ENCODE peak calls at places on chromosomes 3 and 15, in ten cellular contexts. E is psoas muscle, R is neural crest cell, W is A549, N is upper lobe of right lung, K is HFF-Myc, U is left ventricle myocardium inferior, A is H9, D is glutamatergic neuron, L is transverse colon. Z is an unnamed sample.

GRCh38 chr15:57634290-57634689 is 42.6 kb downstream of the MYZAP start:
- DNase-seq in L (no peak), A (no peak), D (no peak), U (no peak), N (no peak), W (no peak), R (no peak), K (no peak), E (no peak), Z (no peak)

GRCh38 chr3:102163039-102163817 is 271.6 kb upstream of the ZPLD1 start:
- DNase-seq in D (no peak), U (peak; percentile 31), L (no peak), E (peak; percentile 43), K (no peak), A (no peak), R (no peak), N (no peak), W (peak; percentile 30), Z (peak; percentile 67)

GRCh38 chr3:47313341-47314055 is 30.8 kb downstream of the KLHL18 start:
- DNase-seq in U (no peak), A (no peak), N (no peak), L (no peak), K (no peak), W (no peak), D (no peak), R (no peak), E (no peak), Z (no peak)

GRCh38 chr3:173025941-173026340 is 115.1 kb downstream of the SPATA16 start:
- DNase-seq in U (no peak), N (no peak), A (no peak), W (no peak), K (no peak), R (no peak), D (no peak), L (no peak), E (no peak), Z (no peak)

GRCh38 chr3:99418709-99419108 is 219.7 kb upstream of the COL8A1 start:
- DNase-seq in R (no peak), W (no peak), K (no peak), U (no peak), L (no peak), A (no peak), D (no peak), N (no peak), E (no peak), Z (no peak)

GRCh38 chr3:136577791-136578190 is 174.4 kb downstream of the STAG1 start:
- DNase-seq in E (no peak), L (no peak), R (no peak), A (no peak), D (no peak), W (no peak), N (no peak), K (no peak), U (no peak), Z (no peak)

GRCh38 chr3:29683306-29683993 is 402.6 kb downstream of the RBMS3 start:
- DNase-seq in R (no peak), W (peak; percentile 33), N (no peak), K (no peak), E (no peak), U (no peak), L (no peak), D (no peak), A (no peak), Z (peak; percentile 64)

GRCh38 chr3:13552855-13553652 is 4.1 kb downstream of the FBLN2 start:
- DNase-seq in W (no peak), D (no peak), K (no peak), E (no peak), N (no peak), L (no peak), U (no peak), A (no peak), R (no peak), Z (peak; percentile 10)

GRCh38 chr3:12830785-12831581 is 10.4 kb downstream of the RPL32 start:
- DNase-seq in R (no peak), K (no peak), A (no peak), D (no peak), E (no peak), W (no peak), N (peak; percentile 40), U (no peak), L (no peak), Z (peak; percentile 21)

GRCh38 chr15:74326759-74327158 is 40.7 kb downstream of the CYP11A1 start:
- DNase-seq in W (no peak), A (no peak), K (no peak), N (no peak), U (no peak), R (no peak), D (no peak), E (no peak), L (no peak), Z (no peak)

GRCh38 chr3:188153498-188153948 is 434 bp upstream of the LPP start:
- DNase-seq in U (peak; percentile 78), L (peak; percentile 83), E (peak; percentile 81), D (peak; percentile 67), W (peak; percentile 84), R (peak; percentile 63), N (peak; percentile 92), K (peak; percentile 81), A (peak; percentile 94), Z (peak; percentile 93)

GRCh38 chr3:70308760-70309159 is 3.7 kb downstream of the MDFIC2 start:
- DNase-seq in A (peak; percentile 43), E (no peak), D (no peak), N (no peak), R (no peak), K (no peak), U (no peak), L (no peak), W (no peak), Z (peak; percentile 14)

GRCh38 chr3:68973635-68974034 is 39.8 kb downstream of the EOGT start:
- DNase-seq in L (no peak), U (no peak), N (no peak), R (no peak), K (no peak), A (peak; percentile 33), E (no peak), W (no peak), D (peak; percentile 17), Z (no peak)

GRCh38 chr15:52171386-52171785 is 19.8 kb downstream of the GNB5 start:
- DNase-seq in W (no peak), K (no peak), E (no peak), R (no peak), D (no peak), A (no peak), L (no peak), U (no peak), N (no peak), Z (no peak)

GRCh38 chr15:34719883-34720148 is 35.0 kb downstream of the GJD2 start:
- DNase-seq in N (no peak), K (no peak), L (no peak), D (no peak), E (no peak), A (no peak), R (no peak), W (no peak), U (no peak), Z (no peak)

GRCh38 chr3:43906847-43907507 is 216.2 kb downstream of the ABHD5 start:
- DNase-seq in D (peak; percentile 28), U (no peak), R (no peak), W (no peak), E (no peak), L (no peak), A (no peak), K (no peak), N (no peak), Z (no peak)

GRCh38 chr15:52448010-52448890 is 80.4 kb downstream of the MYO5A start:
- DNase-seq in E (no peak), U (no peak), D (no peak), K (no peak), W (no peak), L (no peak), A (no peak), R (no peak), N (no peak), Z (no peak)

GRCh38 chr3:73432021-73432722 is 192.6 kb downstream of the PDZRN3 start:
- DNase-seq in N (no peak), A (no peak), L (no peak), E (no peak), K (no peak), U (no peak), R (no peak), W (peak; percentile 42), D (no peak), Z (peak; percentile 66)

DNA sequence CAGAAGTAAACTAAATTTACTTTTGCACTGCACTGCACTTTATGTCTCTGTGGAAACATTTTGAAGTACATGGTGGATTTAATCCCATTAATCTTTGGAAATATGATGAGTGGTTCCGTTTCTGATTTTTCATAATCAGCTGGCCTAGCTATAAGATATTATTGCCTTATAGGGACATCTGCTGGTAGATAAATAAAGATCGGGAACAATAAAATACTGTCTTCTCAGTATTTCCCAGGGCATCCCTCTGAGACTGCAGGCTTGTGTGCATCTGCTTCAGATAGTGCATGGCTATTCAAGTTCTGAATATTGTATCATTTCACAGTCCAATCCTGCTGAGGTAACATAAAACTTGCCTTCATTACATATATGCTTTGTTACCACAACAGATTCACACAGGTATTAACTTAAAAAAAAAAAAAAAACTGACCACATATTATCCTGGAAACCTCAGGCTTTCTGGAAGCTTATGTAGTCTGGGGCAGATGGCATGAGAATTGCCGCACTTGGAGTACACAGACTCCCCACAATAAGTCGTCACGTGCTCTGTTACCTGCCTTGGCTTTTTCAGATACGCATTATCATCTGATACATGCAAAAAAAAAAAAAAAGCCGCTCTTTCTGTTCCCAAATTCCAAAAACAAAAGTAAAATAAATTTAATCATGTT is 330.8 kb upstream of the AGTR1 start:
- DNase-seq in N (no peak), W (peak; percentile 4), A (no peak), K (no peak), E (no peak), L (no peak), U (no peak), R (no peak), D (no peak), Z (peak; percentile 25)
- TF ChIP-seq CTCF in N (no peak), W (peak; percentile 44), A (no peak), K (no peak), E (no peak), L (no peak), U (no peak), R (peak; percentile 35), D (no peak), Z (peak; percentile 17)

GRCh38 chr3:58332575-58333179 is at the start of gene PXK:
- DNase-seq in U (peak; percentile 88), D (peak; percentile 85), E (peak; percentile 88), A (peak; percentile 69), R (peak; percentile 58), K (no peak), W (peak; percentile 42), L (peak; percentile 86), N (peak; percentile 92), Z (peak; percentile 71)
- TF ChIP-seq CTCF in U (peak; percentile 30), D (no peak), E (no peak), A (no peak), R (no peak), K (no peak), W (peak; percentile 8), L (peak; percentile 18), N (no peak), Z (no peak)

GRCh38 chr15:83436513-83437158 is 10.5 kb upstream of the SH3GL3 start:
- DNase-seq in U (no peak), E (no peak), A (no peak), N (no peak), D (peak; percentile 30), W (peak; percentile 68), K (no peak), L (no peak), R (peak; percentile 35), Z (peak; percentile 74)
- TF ChIP-seq CTCF in U (peak; percentile 56), E (no peak), A (peak; percentile 74), N (peak; percentile 30), D (peak; percentile 60), W (peak; percentile 71), K (peak; percentile 64), L (no peak), R (peak; percentile 75), Z (peak; percentile 59)

GRCh38 chr3:53230041-53230621 is 25.7 kb downstream of the TKT start:
- DNase-seq in N (peak; percentile 47), R (no peak), W (no peak), K (no peak), A (peak; percentile 61), E (no peak), L (no peak), U (no peak), D (no peak), Z (no peak)
- TF ChIP-seq CTCF in N (no peak), R (no peak), W (no peak), K (peak; percentile 27), A (peak; percentile 60), E (no peak), L (no peak), U (no peak), D (no peak), Z (no peak)

Z was measured in MCF 10A.